ENCODE peak calls at places on chromosomes 3 and 15, in five cellular contexts. One of them, this sample, is unnamed.

GRCh38 chr15:48858401-48858800 is 19.5 kb upstream of the EID1 start:
- DNase-seq in GM20000: no peak
- DNase-seq in lung: no peak
- DNase-seq in PC-3: peak
- DNase-seq in Calu3: no peak
- DNase-seq in this sample: no peak

GRCh38 chr15:95262866-95263564 is 1031.7 kb downstream of the MCTP2 start:
- DNase-seq in Calu3: no peak
- DNase-seq in lung: no peak
- DNase-seq in GM20000: no peak
- DNase-seq in PC-3: no peak
- DNase-seq in this sample: no peak

GRCh38 chr3:157023211-157023610 is 136.7 kb downstream of the CCNL1 start:
- DNase-seq in Calu3: no peak
- DNase-seq in GM20000: no peak
- DNase-seq in lung: no peak
- DNase-seq in PC-3: no peak
- DNase-seq in this sample: no peak

GRCh38 chr3:177150970-177151627 is 46.2 kb downstream of the TBL1XR1 start:
- DNase-seq in Calu3: peak
- DNase-seq in GM20000: no peak
- DNase-seq in lung: no peak
- DNase-seq in PC-3: peak
- DNase-seq in this sample: peak

GRCh38 chr3:120536642-120537041 is 59.5 kb upstream of the NDUFB4 start:
- DNase-seq in lung: no peak
- DNase-seq in PC-3: no peak
- DNase-seq in Calu3: no peak
- DNase-seq in GM20000: no peak
- DNase-seq in this sample: no peak

GRCh38 chr15:60086676-60087446 is 82.8 kb downstream of the FOXB1 start:
- DNase-seq in GM20000: no peak
- DNase-seq in PC-3: no peak
- DNase-seq in Calu3: no peak
- DNase-seq in lung: no peak
- DNase-seq in this sample: no peak

GRCh38 chr15:63089260-63090043 is 32.2 kb upstream of the LACTB start:
- DNase-seq in lung: no peak
- DNase-seq in GM20000: no peak
- DNase-seq in PC-3: peak
- DNase-seq in Calu3: no peak
- DNase-seq in this sample: no peak

GRCh38 chr15:61528590-61528929 is 299.5 kb upstream of the RORA start:
- DNase-seq in PC-3: peak
- DNase-seq in lung: no peak
- DNase-seq in GM20000: no peak
- DNase-seq in Calu3: no peak
- DNase-seq in this sample: no peak

GRCh38 chr3:111568355-111568754 is 26.4 kb downstream of the CD96 start:
- DNase-seq in Calu3: no peak
- DNase-seq in lung: no peak
- DNase-seq in GM20000: no peak
- DNase-seq in PC-3: no peak
- DNase-seq in this sample: no peak

GRCh38 chr3:99218468-99218867 is 317.0 kb upstream of the DCBLD2 start:
- DNase-seq in Calu3: no peak
- DNase-seq in lung: no peak
- DNase-seq in GM20000: no peak
- DNase-seq in PC-3: no peak
- DNase-seq in this sample: no peak

GRCh38 chr3:195172285-195172684 is 98.7 kb downstream of the XXYLT1 start:
- DNase-seq in GM20000: no peak
- DNase-seq in PC-3: no peak
- DNase-seq in Calu3: no peak
- DNase-seq in lung: no peak
- DNase-seq in this sample: no peak

GRCh38 chr3:10340476-10340875 is 19.6 kb upstream of the SEC13 start:
- DNase-seq in GM20000: no peak
- DNase-seq in lung: no peak
- DNase-seq in PC-3: no peak
- DNase-seq in Calu3: no peak
- DNase-seq in this sample: no peak

GRCh38 chr3:114207768-114208167 is 28.9 kb upstream of the DRD3 start:
- DNase-seq in GM20000: no peak
- DNase-seq in lung: no peak
- DNase-seq in Calu3: no peak
- DNase-seq in PC-3: no peak
- DNase-seq in this sample: peak

GRCh38 chr3:69149586-69149985 is 27.2 kb upstream of the LMOD3 start:
- DNase-seq in lung: no peak
- DNase-seq in PC-3: no peak
- DNase-seq in GM20000: no peak
- DNase-seq in Calu3: no peak
- DNase-seq in this sample: no peak

GRCh38 chr15:68524753-68525584 is 53.8 kb upstream of the CORO2B start:
- DNase-seq in Calu3: no peak
- DNase-seq in lung: no peak
- DNase-seq in GM20000: no peak
- DNase-seq in PC-3: no peak
- DNase-seq in this sample: no peak

GRCh38 chr15:57305009-57305408 is 71.3 kb upstream of the CGNL1 start:
- DNase-seq in PC-3: no peak
- DNase-seq in GM20000: no peak
- DNase-seq in lung: no peak
- DNase-seq in Calu3: no peak
- DNase-seq in this sample: no peak

GRCh38 chr3:44415421-44415820 is 62.0 kb downstream of the ZNF445 start:
- DNase-seq in lung: peak
- DNase-seq in Calu3: no peak
- DNase-seq in PC-3: no peak
- DNase-seq in GM20000: no peak
- DNase-seq in this sample: no peak

GRCh38 chr3:147002721-147003120 is 397.6 kb upstream of the PLSCR5 start:
- DNase-seq in lung: no peak
- DNase-seq in Calu3: no peak
- DNase-seq in GM20000: no peak
- DNase-seq in PC-3: no peak
- DNase-seq in this sample: no peak

GRCh38 chr15:90001062-90001682 is at the start of gene ZNF710:
- DNase-seq in lung: no peak
- DNase-seq in PC-3: peak
- DNase-seq in Calu3: peak
- DNase-seq in GM20000: peak
- DNase-seq in this sample: peak

GRCh38 chr3:151404316-151404715 is 19.8 kb upstream of the P2RY12 start:
- DNase-seq in Calu3: no peak
- DNase-seq in PC-3: peak
- DNase-seq in lung: no peak
- DNase-seq in GM20000: peak
- DNase-seq in this sample: no peak

GRCh38 chr3:15330031-15330596 is 2.3 kb downstream of the SH3BP5 start:
- DNase-seq in Calu3: no peak
- DNase-seq in lung: no peak
- DNase-seq in GM20000: peak
- DNase-seq in PC-3: no peak
- DNase-seq in this sample: peak

GRCh38 chr15:59406446-59406845 is 31.5 kb upstream of the FAM81A start:
- DNase-seq in PC-3: no peak
- DNase-seq in GM20000: peak
- DNase-seq in Calu3: no peak
- DNase-seq in lung: no peak
- DNase-seq in this sample: peak

GRCh38 chr15:70319466-70319865 is 221.7 kb upstream of the TLE3 start:
- DNase-seq in GM20000: peak
- DNase-seq in PC-3: no peak
- DNase-seq in lung: no peak
- DNase-seq in Calu3: no peak
- DNase-seq in this sample: peak

GRCh38 chr3:116413319-116413718 is 32.0 kb downstream of the LSAMP start:
- DNase-seq in GM20000: no peak
- DNase-seq in lung: no peak
- DNase-seq in Calu3: no peak
- DNase-seq in PC-3: no peak
- DNase-seq in this sample: no peak
- TF ChIP-seq CTCF in GM20000: no peak
- TF ChIP-seq CTCF in lung: no peak
- TF ChIP-seq CTCF in Calu3: no peak
- TF ChIP-seq CTCF in PC-3: no peak
- TF ChIP-seq CTCF in this sample: no peak

GRCh38 chr3:61527011-61527410 is 34.4 kb upstream of the PTPRG start:
- DNase-seq in GM20000: no peak
- DNase-seq in lung: no peak
- DNase-seq in PC-3: no peak
- DNase-seq in Calu3: no peak
- DNase-seq in this sample: no peak

GRCh38 chr3:61531528-61531927 is 29.8 kb upstream of the PTPRG start:
- DNase-seq in GM20000: no peak
- DNase-seq in Calu3: no peak
- DNase-seq in PC-3: no peak
- DNase-seq in lung: no peak
- DNase-seq in this sample: no peak

GRCh38 chr3:61526307-61526706 is 35.1 kb upstream of the PTPRG start:
- DNase-seq in Calu3: no peak
- DNase-seq in PC-3: no peak
- DNase-seq in GM20000: no peak
- DNase-seq in lung: no peak
- DNase-seq in this sample: no peak

GRCh38 chr3:61532739-61533500 is 28.5 kb upstream of the PTPRG start:
- DNase-seq in lung: no peak
- DNase-seq in GM20000: no peak
- DNase-seq in PC-3: no peak
- DNase-seq in Calu3: no peak
- DNase-seq in this sample: no peak

DNA sequence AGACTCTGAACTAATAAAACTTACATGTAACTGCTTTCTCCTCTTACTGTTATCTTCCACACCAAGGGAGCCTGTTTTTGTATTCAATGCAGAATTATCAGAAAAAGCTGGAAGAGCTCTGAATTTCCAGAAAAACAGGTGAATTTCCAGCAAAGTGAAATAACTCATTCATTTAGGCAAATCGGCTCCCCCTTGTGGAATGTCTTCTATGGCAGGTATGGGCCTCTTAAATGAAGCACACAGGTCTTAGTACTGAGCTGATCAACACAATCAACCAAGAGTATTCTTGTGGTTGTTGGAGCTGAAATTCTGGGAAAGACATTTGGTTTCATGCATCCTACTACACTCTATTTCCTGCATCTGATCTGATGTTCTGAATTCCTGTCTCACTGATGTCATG is 31.0 kb upstream of the PTPRG start:
- DNase-seq in lung: no peak
- DNase-seq in Calu3: no peak
- DNase-seq in GM20000: no peak
- DNase-seq in PC-3: peak
- DNase-seq in this sample: peak
- TF ChIP-seq CTCF in lung: peak
- TF ChIP-seq CTCF in Calu3: no peak
- TF ChIP-seq CTCF in GM20000: peak
- TF ChIP-seq CTCF in PC-3: peak
- TF ChIP-seq CTCF in this sample: peak

DNA sequence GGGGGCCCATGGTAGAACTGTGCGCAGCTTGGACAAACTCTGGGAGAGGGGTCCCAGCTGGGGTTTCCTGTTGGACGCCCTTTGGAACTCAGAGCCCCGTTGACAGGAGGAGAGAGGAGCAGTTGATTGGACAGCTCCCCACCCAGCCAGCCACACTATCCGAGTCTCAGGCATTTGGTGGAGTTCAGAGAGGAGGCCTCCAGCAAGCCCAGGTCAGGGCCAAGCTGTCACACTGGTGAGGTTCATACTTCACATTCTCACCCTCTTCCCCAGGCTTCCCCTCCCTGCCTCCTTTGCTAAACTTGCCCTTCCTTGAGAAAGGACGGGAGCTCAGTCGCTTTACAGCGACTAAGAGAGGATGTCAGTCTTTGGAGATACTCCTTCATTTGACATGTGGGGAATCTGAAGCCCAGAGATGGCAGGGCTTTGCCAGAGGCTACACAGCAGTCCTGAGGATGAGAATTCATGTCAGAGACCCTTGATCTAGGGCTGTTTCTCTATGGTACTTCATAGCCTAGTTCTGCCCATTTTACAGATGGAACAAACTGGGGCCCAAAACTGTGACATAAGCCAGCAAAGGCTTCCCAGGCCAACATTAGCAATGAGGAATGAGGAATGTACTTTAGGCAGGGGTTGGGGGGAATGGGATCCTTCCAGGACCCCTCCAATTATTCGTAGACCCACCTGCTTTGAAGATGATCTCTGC is 142.2 kb downstream of the SMAD6 start:
- DNase-seq in lung: no peak
- DNase-seq in GM20000: no peak
- DNase-seq in Calu3: no peak
- DNase-seq in PC-3: no peak
- DNase-seq in this sample: no peak
- TF ChIP-seq CTCF in lung: no peak
- TF ChIP-seq CTCF in GM20000: no peak
- TF ChIP-seq CTCF in Calu3: no peak
- TF ChIP-seq CTCF in PC-3: no peak
- TF ChIP-seq CTCF in this sample: no peak

GRCh38 chr15:55791576-55792400 is 48.8 kb upstream of the PRTG start:
- DNase-seq in lung: peak
- DNase-seq in Calu3: peak
- DNase-seq in PC-3: peak
- DNase-seq in GM20000: no peak
- DNase-seq in this sample: no peak

GRCh38 chr15:55786341-55786740 is 43.4 kb upstream of the PRTG start:
- DNase-seq in lung: no peak
- DNase-seq in Calu3: no peak
- DNase-seq in GM20000: no peak
- DNase-seq in PC-3: no peak
- DNase-seq in this sample: no peak

GRCh38 chr15:55784284-55784683 is 41.3 kb upstream of the PRTG start:
- DNase-seq in Calu3: no peak
- DNase-seq in GM20000: no peak
- DNase-seq in PC-3: no peak
- DNase-seq in lung: no peak
- DNase-seq in this sample: no peak

GRCh38 chr15:55795031-55795430 is 52.1 kb upstream of the PRTG start:
- DNase-seq in GM20000: no peak
- DNase-seq in lung: no peak
- DNase-seq in Calu3: no peak
- DNase-seq in PC-3: no peak
- DNase-seq in this sample: no peak

DNA sequence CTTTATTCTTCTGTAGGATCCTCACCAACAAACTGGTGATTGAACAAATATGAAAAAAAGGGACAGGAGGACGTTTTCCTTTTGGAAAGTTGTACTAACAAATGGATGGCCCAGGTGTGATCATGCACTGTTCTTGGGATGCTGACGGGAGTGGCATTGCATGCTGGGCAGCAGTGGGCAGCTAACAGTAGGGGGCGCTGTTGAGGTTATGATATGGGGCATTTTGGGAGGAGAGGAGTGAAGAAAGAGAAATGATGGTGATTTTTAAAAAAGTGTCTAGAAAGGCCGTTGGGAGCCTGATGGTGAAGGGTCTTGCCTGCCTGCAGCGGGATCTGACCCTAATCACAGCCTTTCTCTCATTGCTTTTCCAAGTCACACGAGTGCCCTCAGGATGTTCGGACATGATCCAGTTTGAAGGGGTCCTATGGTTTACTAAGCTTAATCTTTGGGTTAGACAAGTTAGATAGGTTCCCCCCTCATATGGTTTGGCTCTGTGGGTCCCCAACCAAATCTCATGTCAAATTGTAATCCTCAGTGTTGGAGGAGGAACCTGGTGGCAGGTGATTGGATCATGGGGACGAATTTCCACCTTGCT is 46.2 kb upstream of the PRTG start:
- DNase-seq in GM20000: peak
- DNase-seq in Calu3: peak
- DNase-seq in PC-3: peak
- DNase-seq in lung: no peak
- DNase-seq in this sample: peak
- TF ChIP-seq CTCF in GM20000: peak
- TF ChIP-seq CTCF in Calu3: peak
- TF ChIP-seq CTCF in PC-3: peak
- TF ChIP-seq CTCF in lung: no peak
- TF ChIP-seq CTCF in this sample: peak